ENCODE peak calls at places on chromosomes 6 and 20, in five cellular contexts. T is right cardiac atrium, W is mesenchymal stem cell, A is adipocyte, J is body of pancreas. C is an unnamed sample. For H3K9me3, the result is how much of the 10 kb centered on the place peaks cover.

GRCh38 chr6:111658445-111659154 is 52.9 kb upstream of the TRAF3IP2 start:
- DNase-seq in T (no peak), W (peak), A (no peak), J (no peak), C (peak)

GRCh38 chr20:6660441-6660840 is 107.0 kb upstream of the BMP2 start:
- DNase-seq in T (no peak), W (no peak), A (no peak), J (peak), C (no peak)

GRCh38 chr6:65524232-65524631 is 182.8 kb downstream of the EYS start:
- DNase-seq in T (no peak), W (no peak), A (no peak), J (no peak), C (no peak)

GRCh38 chr6:135233676-135234491 is 52.8 kb downstream of the MYB start:
- DNase-seq in T (no peak), W (peak), A (no peak), J (no peak), C (no peak)

GRCh38 chr6:135531954-135532490 is 34.5 kb upstream of the AHI1 start:
- DNase-seq in T (no peak), W (no peak), A (no peak), J (no peak), C (no peak)

GRCh38 chr6:85066270-85066669 is 301.9 kb upstream of the TBX18 start:
- DNase-seq in T (no peak), W (no peak), A (no peak), J (no peak), C (no peak)

GRCh38 chr6:115137910-115138309 is 795.1 kb upstream of the HS3ST5 start:
- DNase-seq in T (no peak), W (no peak), A (no peak), J (no peak), C (no peak)

GRCh38 chr6:168293641-168294530 is 25.7 kb downstream of the DACT2 start:
- DNase-seq in T (no peak), W (no peak), A (no peak), J (no peak), C (no peak)

GRCh38 chr6:11711644-11711993 is 67.0 kb downstream of the ADTRP start:
- DNase-seq in T (no peak), W (no peak), A (peak), J (no peak), C (no peak)

GRCh38 chr6:14612016-14612415 is 494.4 kb downstream of the CD83 start:
- DNase-seq in T (no peak), W (peak), A (peak), J (no peak), C (peak)

GRCh38 chr20:56343861-56344381 is 14.9 kb upstream of the FAM210B start:
- DNase-seq in T (peak), W (peak), A (peak), J (peak), C (peak)

GRCh38 chr6:46626228-46626909 is 26.2 kb downstream of the CYP39A1 start:
- DNase-seq in T (no peak), W (peak), A (peak), J (no peak), C (no peak)

GRCh38 chr6:30828027-30828962 is 56.0 kb upstream of the DDR1 start:
- DNase-seq in T (peak), W (peak), A (peak), J (peak), C (peak)

GRCh38 chr20:49792611-49793010 is 20.0 kb upstream of the SLC9A8 start:
- DNase-seq in T (no peak), W (no peak), A (no peak), J (no peak), C (no peak)

GRCh38 chr6:836276-836853 is 143.4 kb upstream of the EXOC2 start:
- DNase-seq in T (no peak), W (no peak), A (no peak), J (no peak), C (no peak)

DNA sequence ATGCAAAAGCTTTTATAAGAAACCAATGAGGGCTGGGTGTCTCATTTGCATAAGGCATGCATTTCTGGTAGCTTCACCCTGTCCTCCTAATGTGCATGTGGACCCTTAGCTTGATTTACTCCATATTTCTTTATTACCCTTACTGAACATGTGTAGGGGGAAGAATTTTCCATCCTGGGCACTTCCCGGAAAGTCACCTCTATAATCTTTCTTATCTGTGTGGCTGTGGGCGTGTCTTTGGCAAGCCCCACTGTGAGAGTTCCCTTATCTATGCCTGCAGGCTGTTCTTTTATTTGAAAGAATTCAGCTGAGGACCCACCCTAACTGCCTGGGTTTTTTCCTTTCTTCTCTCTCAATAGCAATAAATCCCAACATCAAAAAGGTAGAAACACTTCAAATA is 627.8 kb downstream of the DOK5 start:
- DNase-seq in T (peak), W (no peak), A (no peak), J (no peak), C (no peak)
- H3K9me3 ChIP-seq in T (under half), W (under half), A (under half), J (under half), C (under half)

GRCh38 chr6:40321616-40322015 is 265.5 kb downstream of the LRFN2 start:
- DNase-seq in T (no peak), W (no peak), A (no peak), J (no peak), C (no peak)
- H3K4me3 ChIP-seq in T (no peak), W (no peak), A (no peak), J (no peak), C (no peak)

GRCh38 chr20:42432931-42433330 is 756.8 kb downstream of the PTPRT start:
- DNase-seq in T (peak), W (no peak), A (no peak), J (no peak), C (no peak)

GRCh38 chr20:42430059-42430458 is 759.6 kb downstream of the PTPRT start:
- DNase-seq in T (peak), W (no peak), A (no peak), J (no peak), C (no peak)

GRCh38 chr20:42432485-42432884 is 757.2 kb downstream of the PTPRT start:
- DNase-seq in T (no peak), W (no peak), A (no peak), J (no peak), C (no peak)

GRCh38 chr20:42435230-42435629 is 754.5 kb downstream of the PTPRT start:
- DNase-seq in T (no peak), W (no peak), A (no peak), J (no peak), C (no peak)

DNA sequence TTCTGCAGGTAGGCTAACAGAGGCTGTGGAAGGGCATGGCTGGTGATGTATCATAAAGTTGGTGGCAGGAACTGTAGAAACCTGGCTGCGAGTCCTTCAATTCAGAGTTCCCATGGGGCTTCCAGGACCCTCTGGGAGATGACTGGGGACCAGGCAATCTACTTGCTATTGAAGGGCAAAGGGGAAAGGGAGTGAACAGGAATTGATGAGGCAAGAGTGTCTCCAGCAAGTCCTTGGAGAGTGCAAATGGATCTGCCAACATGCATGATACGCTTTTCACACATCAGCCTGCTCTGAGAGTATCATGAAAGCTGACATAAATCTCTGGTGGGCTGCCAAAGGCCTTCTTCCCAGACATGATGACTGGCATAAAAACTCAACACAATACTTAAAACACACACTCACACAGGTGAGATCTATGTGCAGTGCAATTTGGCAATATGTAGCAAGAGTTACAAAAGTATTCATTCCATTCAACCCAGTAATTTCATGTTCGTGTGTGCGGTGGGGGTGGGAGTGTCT is 759.1 kb downstream of the PTPRT start:
- DNase-seq in T (no peak), W (no peak), A (no peak), J (no peak), C (no peak)
- H3K9me3 ChIP-seq in T (under half), W (under half), A (under half), J (under half), C (under half)

DNA sequence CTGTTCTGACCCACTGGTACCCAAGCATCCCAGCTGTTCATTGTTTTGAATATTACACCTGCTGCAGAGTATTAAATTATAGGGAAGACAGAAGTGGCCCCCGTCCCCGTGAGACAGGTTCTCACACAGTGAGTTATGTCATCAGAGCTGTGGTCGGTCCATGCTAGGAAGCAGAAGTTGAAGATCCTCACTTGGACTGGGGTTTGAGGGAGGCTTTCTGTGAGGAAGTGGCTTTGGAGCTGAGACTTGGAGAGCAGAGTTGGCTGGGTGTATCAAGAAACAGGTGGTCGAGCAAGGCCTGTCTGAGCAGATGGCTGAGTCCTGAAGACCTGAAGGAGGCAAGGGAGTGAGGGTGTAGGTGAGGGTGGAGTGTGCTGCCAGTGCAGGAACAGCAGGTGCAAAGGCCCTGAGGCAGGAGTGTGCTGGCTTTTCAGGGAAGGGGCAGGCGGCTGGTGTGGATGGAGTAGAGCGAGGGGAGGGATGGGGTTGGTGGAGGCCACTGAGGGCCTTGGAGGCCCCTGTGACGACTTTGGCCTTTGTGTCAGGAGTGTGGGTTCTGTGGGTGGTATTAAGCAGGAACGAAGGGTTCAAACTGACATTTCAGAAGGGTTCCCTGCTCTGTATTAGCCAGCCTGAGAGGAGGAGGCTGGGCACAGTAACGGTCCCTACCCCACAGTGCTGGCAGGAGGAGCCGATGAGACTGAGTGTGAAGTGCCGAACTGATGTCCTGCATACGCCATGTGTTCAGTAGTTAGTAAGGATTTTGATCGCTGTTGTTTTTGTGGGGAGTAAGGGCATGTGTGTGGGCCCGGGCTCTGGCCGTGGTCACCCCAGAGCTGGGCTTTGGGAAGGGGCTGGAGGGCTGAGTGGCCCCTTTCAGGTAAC is 11.8 kb downstream of the SRC start:
- DNase-seq in T (peak), W (no peak), A (no peak), J (no peak), C (no peak)
- H3K4me3 ChIP-seq in T (no peak), W (peak), A (no peak), J (no peak), C (no peak)

GRCh38 chr6:106765496-106765895 is 136.1 kb downstream of the QRSL1 start:
- DNase-seq in T (no peak), W (no peak), A (no peak), J (no peak), C (no peak)

GRCh38 chr6:106766201-106766600 is 136.8 kb downstream of the QRSL1 start:
- DNase-seq in T (no peak), W (no peak), A (no peak), J (no peak), C (no peak)

GRCh38 chr6:106764353-106764980 is 135.1 kb downstream of the QRSL1 start:
- DNase-seq in T (no peak), W (no peak), A (no peak), J (no peak), C (no peak)

GRCh38 chr6:106770081-106770480 is 140.7 kb downstream of the QRSL1 start:
- DNase-seq in T (no peak), W (no peak), A (no peak), J (no peak), C (no peak)

DNA sequence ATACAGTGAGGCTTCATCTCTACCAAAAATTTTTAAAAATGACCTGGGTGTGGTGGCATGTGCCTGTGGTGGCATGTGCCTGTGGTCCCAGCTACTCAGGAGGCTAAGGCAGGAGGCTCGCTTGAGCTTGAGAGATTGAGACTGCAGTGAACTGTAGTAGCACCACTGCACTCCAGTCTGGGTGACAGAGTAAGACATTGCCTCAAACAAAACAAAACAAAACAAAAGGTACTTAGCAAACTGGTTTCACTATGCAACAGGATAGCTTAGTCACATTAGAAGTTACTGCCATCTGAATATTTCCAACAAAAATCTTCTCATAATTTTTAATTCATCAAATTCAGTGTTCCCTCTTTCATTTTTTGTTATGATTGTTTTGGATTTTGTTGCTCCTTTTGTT is 137.9 kb downstream of the QRSL1 start:
- DNase-seq in T (no peak), W (no peak), A (no peak), J (no peak), C (no peak)
- H3K9me3 ChIP-seq in T (under half), W (under half), A (under half), J (under half), C (under half)

C was measured in MG63.